ENCODE peak calls at places on chromosomes 12 and 14, in nine cellular contexts. B is NCI-H1048; M is putamen; S is KG1; X is T-helper 17 cell; A is OCI-LY7; N is cardiac muscle cell; G is A549; D is stimulated activated CD4-positive, alpha-beta T cell treated with anti-CD3 and anti-CD28 coated beads, TNF-alpha, amount 100 ng/mL, for 1 hour. Q is an unnamed sample.

GRCh38 chr14:73753887-73754880 is 40.0 kb upstream of the PNMA1 start:
- DNase-seq in D (no peak), G (no peak), B (no peak), S (peak; percentile 65), X (no peak), M (peak; percentile 74), N (peak; percentile 38), A (peak; percentile 75), Q (peak; percentile 83)

GRCh38 chr12:63319386-63319785 is 168.4 kb upstream of the AVPR1A start:
- DNase-seq in D (no peak), G (peak; percentile 45), N (no peak), A (no peak), X (no peak), S (no peak), M (peak; percentile 27), B (no peak), Q (peak; percentile 13)

GRCh38 chr14:32682219-32682618 is 256.5 kb upstream of the NPAS3 start:
- DNase-seq in M (no peak), N (no peak), A (no peak), G (no peak), S (no peak), B (no peak), D (no peak), X (no peak), Q (peak; percentile 42)

GRCh38 chr12:8709124-8709830 is 11.5 kb downstream of the RIMKLB start:
- DNase-seq in M (no peak), G (no peak), A (no peak), B (no peak), D (no peak), X (no peak), S (no peak), N (no peak), Q (no peak)

GRCh38 chr14:54364555-54365415 is 32.0 kb upstream of the CDKN3 start:
- DNase-seq in S (no peak), N (peak; percentile 89), M (no peak), D (no peak), X (no peak), G (no peak), A (no peak), B (peak; percentile 80), Q (no peak)

GRCh38 chr14:100735271-100735670 is 8.6 kb downstream of the DLK1 start:
- DNase-seq in D (no peak), X (no peak), M (no peak), G (no peak), A (no peak), N (no peak), S (no peak), B (no peak), Q (no peak)

GRCh38 chr14:94058674-94059138 is 22.3 kb downstream of the DDX24 start:
- DNase-seq in M (no peak), D (no peak), A (no peak), N (no peak), B (no peak), S (no peak), X (no peak), G (no peak), Q (peak; percentile 4)

GRCh38 chr12:48788852-48789775 is at the start of gene ADCY6:
- DNase-seq in S (no peak), B (peak; percentile 21), G (peak; percentile 72), A (no peak), M (peak; percentile 57), N (peak; percentile 78), X (no peak), D (no peak), Q (peak; percentile 81)

GRCh38 chr14:105748204-105748578 is 221.8 kb downstream of the TMEM121 start:
- DNase-seq in B (no peak), S (no peak), D (no peak), G (peak; percentile 22), N (no peak), A (no peak), M (no peak), X (no peak), Q (peak; percentile 55)

GRCh38 chr12:51549637-51550036 is 41.4 kb upstream of the SCN8A start:
- DNase-seq in D (no peak), B (no peak), N (no peak), A (no peak), G (no peak), S (no peak), X (no peak), M (no peak), Q (no peak)

GRCh38 chr12:84772281-84772680 is 140.3 kb downstream of the SLC6A15 start:
- DNase-seq in A (no peak), D (no peak), M (no peak), X (no peak), B (no peak), G (no peak), S (no peak), N (no peak), Q (no peak)

GRCh38 chr12:114340231-114340630 is 65.7 kb downstream of the TBX5 start:
- DNase-seq in M (no peak), S (no peak), G (no peak), X (no peak), A (no peak), N (no peak), B (no peak), D (no peak), Q (no peak)

GRCh38 chr12:89343127-89343526 is 9.2 kb downstream of the DUSP6 start:
- DNase-seq in S (no peak), D (no peak), M (no peak), N (peak; percentile 77), G (no peak), A (no peak), B (no peak), X (no peak), Q (no peak)

GRCh38 chr14:59356298-59356697 is 108.9 kb downstream of the GPR135 start:
- DNase-seq in S (no peak), N (no peak), X (no peak), D (no peak), M (no peak), B (no peak), A (peak; percentile 52), G (no peak), Q (no peak)

GRCh38 chr12:5435161-5435560 is 3.3 kb downstream of the NTF3 start:
- DNase-seq in B (no peak), S (no peak), N (no peak), A (no peak), M (no peak), D (no peak), G (no peak), X (no peak), Q (no peak)

GRCh38 chr14:85439696-85440328 is 90.1 kb upstream of the FLRT2 start:
- DNase-seq in B (no peak), D (no peak), M (no peak), A (no peak), N (peak; percentile 72), S (no peak), X (no peak), G (peak; percentile 72), Q (no peak)

GRCh38 chr12:76032043-76032981 is 736 bp upstream of the PHLDA1 start:
- DNase-seq in D (no peak), B (no peak), X (no peak), M (peak; percentile 43), G (peak; percentile 74), A (peak; percentile 31), S (no peak), N (peak; percentile 79), Q (peak; percentile 53)

GRCh38 chr12:130198026-130198662 is 35.9 kb downstream of the FZD10 start:
- DNase-seq in D (no peak), N (no peak), A (no peak), S (no peak), M (no peak), B (no peak), G (no peak), X (no peak), Q (no peak)

GRCh38 chr12:106840217-106840616 is 65.7 kb downstream of the RIC8B start:
- DNase-seq in B (no peak), A (no peak), N (peak; percentile 78), X (no peak), M (peak; percentile 24), S (no peak), D (no peak), G (peak; percentile 80), Q (no peak)

GRCh38 chr12:117438809-117439208 is 77.4 kb upstream of the NOS1 start:
- DNase-seq in B (no peak), A (no peak), S (no peak), X (no peak), G (no peak), M (no peak), N (no peak), D (no peak), Q (no peak)

GRCh38 chr12:113477171-113477841 is 5.6 kb upstream of the LHX5 start:
- DNase-seq in N (no peak), A (no peak), X (no peak), G (no peak), D (no peak), B (no peak), S (no peak), M (no peak), Q (no peak)

GRCh38 chr12:51972849-51973273 is 21.4 kb downstream of the ACVR1B start:
- DNase-seq in X (no peak), D (no peak), G (no peak), S (peak; percentile 17), M (peak; percentile 69), N (peak; percentile 94), B (no peak), A (no peak), Q (peak; percentile 66)

GRCh38 chr12:110107369-110108281 is 16.5 kb upstream of the IFT81 start:
- DNase-seq in X (no peak), M (no peak), A (no peak), B (no peak), G (peak; percentile 98), D (no peak), S (no peak), N (peak; percentile 95), Q (no peak)

GRCh38 chr12:59484575-59484974 is 111.3 kb upstream of the SLC16A7 start:
- DNase-seq in M (no peak), S (no peak), G (no peak), D (no peak), A (peak; percentile 13), X (no peak), N (no peak), B (no peak), Q (no peak)

GRCh38 chr14:24082411-24083080 is 11.2 kb downstream of the CPNE6 start:
- DNase-seq in D (no peak), A (no peak), B (no peak), M (no peak), N (no peak), S (no peak), X (no peak), G (no peak), Q (no peak)

GRCh38 chr12:105464426-105464825 is 133.9 kb downstream of the C12orf75 start:
- DNase-seq in N (no peak), A (no peak), G (no peak), S (no peak), D (no peak), X (no peak), B (no peak), M (no peak), Q (peak; percentile 22)

GRCh38 chr14:32761381-32761968 is 177.2 kb upstream of the NPAS3 start:
- DNase-seq in D (no peak), X (no peak), S (no peak), M (no peak), G (no peak), B (no peak), A (no peak), N (peak; percentile 6), Q (no peak)

GRCh38 chr14:74924061-74924460 is 1.0 kb upstream of the RPS6KL1 start:
- DNase-seq in B (no peak), M (no peak), X (no peak), G (no peak), N (no peak), S (no peak), D (no peak), A (no peak), Q (no peak)

GRCh38 chr12:110600254-110600653 is 13.7 kb upstream of the TCTN1 start:
- DNase-seq in A (peak; percentile 70), S (peak; percentile 43), N (peak; percentile 81), D (no peak), B (no peak), G (peak; percentile 77), M (peak; percentile 58), X (no peak), Q (peak; percentile 51)